ENCODE peak calls at places on chromosomes 1 and 21, in ten cellular contexts. One of them, this sample, is unnamed.
A peak's percentile ranks its signal among the peaks of the same experiment; 100 is the strongest.

GRCh38 chr1:2079396-2080085 is 29.3 kb downstream of the PRKCZ start:
- DNase-seq in astrocyte of the spinal cord: no peak
- DNase-seq in dorsolateral prefrontal cortex: no peak
- DNase-seq in skeletal muscle cell: no peak
- DNase-seq in upper lobe of right lung: no peak
- DNase-seq in cardiac fibroblast: no peak
- DNase-seq in A549: no peak
- DNase-seq in mucosa of descending colon: no peak
- DNase-seq in endothelial cell of umbilical vein: no peak
- DNase-seq in CD4-positive, alpha-beta memory T cell: no peak
- DNase-seq in this sample: no peak

GRCh38 chr1:228377664-228378452 is 28.8 kb downstream of the TRIM11 start:
- DNase-seq in endothelial cell of umbilical vein: no peak
- DNase-seq in skeletal muscle cell: no peak
- DNase-seq in A549: no peak
- DNase-seq in cardiac fibroblast: no peak
- DNase-seq in upper lobe of right lung: peak; percentile 72
- DNase-seq in astrocyte of the spinal cord: no peak
- DNase-seq in mucosa of descending colon: peak; percentile 46
- DNase-seq in CD4-positive, alpha-beta memory T cell: peak; percentile 10
- DNase-seq in dorsolateral prefrontal cortex: no peak
- DNase-seq in this sample: no peak

GRCh38 chr1:27607239-27607804 is 3.4 kb upstream of the AHDC1 start:
- DNase-seq in skeletal muscle cell: no peak
- DNase-seq in cardiac fibroblast: no peak
- DNase-seq in upper lobe of right lung: no peak
- DNase-seq in CD4-positive, alpha-beta memory T cell: no peak
- DNase-seq in A549: no peak
- DNase-seq in dorsolateral prefrontal cortex: no peak
- DNase-seq in mucosa of descending colon: no peak
- DNase-seq in endothelial cell of umbilical vein: no peak
- DNase-seq in astrocyte of the spinal cord: peak; percentile 61
- DNase-seq in this sample: no peak

GRCh38 chr1:201739492-201740085 is 89.4 kb upstream of the IPO9 start:
- DNase-seq in astrocyte of the spinal cord: no peak
- DNase-seq in cardiac fibroblast: peak; percentile 58
- DNase-seq in upper lobe of right lung: peak; percentile 76
- DNase-seq in dorsolateral prefrontal cortex: no peak
- DNase-seq in endothelial cell of umbilical vein: peak; percentile 61
- DNase-seq in mucosa of descending colon: peak; percentile 78
- DNase-seq in A549: no peak
- DNase-seq in skeletal muscle cell: no peak
- DNase-seq in CD4-positive, alpha-beta memory T cell: peak; percentile 61
- DNase-seq in this sample: no peak

GRCh38 chr1:36151845-36152203 is 2.5 kb upstream of the TRAPPC3 start:
- DNase-seq in upper lobe of right lung: no peak
- DNase-seq in mucosa of descending colon: no peak
- DNase-seq in endothelial cell of umbilical vein: no peak
- DNase-seq in cardiac fibroblast: peak; percentile 36
- DNase-seq in skeletal muscle cell: no peak
- DNase-seq in CD4-positive, alpha-beta memory T cell: peak; percentile 58
- DNase-seq in astrocyte of the spinal cord: no peak
- DNase-seq in dorsolateral prefrontal cortex: no peak
- DNase-seq in A549: no peak
- DNase-seq in this sample: no peak

GRCh38 chr1:65958561-65959350 is 166.1 kb downstream of the PDE4B start:
- DNase-seq in skeletal muscle cell: no peak
- DNase-seq in upper lobe of right lung: peak; percentile 59
- DNase-seq in mucosa of descending colon: no peak
- DNase-seq in dorsolateral prefrontal cortex: no peak
- DNase-seq in A549: peak; percentile 65
- DNase-seq in endothelial cell of umbilical vein: peak; percentile 73
- DNase-seq in CD4-positive, alpha-beta memory T cell: peak; percentile 63
- DNase-seq in cardiac fibroblast: peak; percentile 72
- DNase-seq in astrocyte of the spinal cord: peak; percentile 68
- DNase-seq in this sample: peak; percentile 8

GRCh38 chr1:162765788-162766187 is 24.7 kb upstream of the HSD17B7 start:
- DNase-seq in CD4-positive, alpha-beta memory T cell: no peak
- DNase-seq in endothelial cell of umbilical vein: no peak
- DNase-seq in upper lobe of right lung: no peak
- DNase-seq in cardiac fibroblast: no peak
- DNase-seq in A549: no peak
- DNase-seq in astrocyte of the spinal cord: no peak
- DNase-seq in mucosa of descending colon: no peak
- DNase-seq in skeletal muscle cell: no peak
- DNase-seq in dorsolateral prefrontal cortex: no peak
- DNase-seq in this sample: no peak

GRCh38 chr21:32257952-32258785 is 20.7 kb downstream of the MIS18A start:
- DNase-seq in upper lobe of right lung: no peak
- DNase-seq in astrocyte of the spinal cord: peak; percentile 82
- DNase-seq in mucosa of descending colon: peak; percentile 72
- DNase-seq in dorsolateral prefrontal cortex: peak; percentile 51
- DNase-seq in endothelial cell of umbilical vein: peak; percentile 80
- DNase-seq in cardiac fibroblast: peak; percentile 88
- DNase-seq in skeletal muscle cell: peak; percentile 36
- DNase-seq in CD4-positive, alpha-beta memory T cell: peak; percentile 16
- DNase-seq in A549: peak; percentile 70
- DNase-seq in this sample: no peak

GRCh38 chr1:222454782-222455181 is 93.1 kb downstream of the HHIPL2 start:
- DNase-seq in skeletal muscle cell: no peak
- DNase-seq in astrocyte of the spinal cord: no peak
- DNase-seq in CD4-positive, alpha-beta memory T cell: no peak
- DNase-seq in dorsolateral prefrontal cortex: no peak
- DNase-seq in cardiac fibroblast: no peak
- DNase-seq in mucosa of descending colon: no peak
- DNase-seq in A549: no peak
- DNase-seq in upper lobe of right lung: no peak
- DNase-seq in endothelial cell of umbilical vein: no peak
- DNase-seq in this sample: no peak

GRCh38 chr1:211944733-211945500 is 90.4 kb downstream of the INTS7 start:
- DNase-seq in skeletal muscle cell: no peak
- DNase-seq in upper lobe of right lung: no peak
- DNase-seq in mucosa of descending colon: peak; percentile 68
- DNase-seq in cardiac fibroblast: peak; percentile 33
- DNase-seq in astrocyte of the spinal cord: peak; percentile 48
- DNase-seq in endothelial cell of umbilical vein: no peak
- DNase-seq in dorsolateral prefrontal cortex: no peak
- DNase-seq in A549: peak; percentile 93
- DNase-seq in CD4-positive, alpha-beta memory T cell: no peak
- DNase-seq in this sample: no peak

GRCh38 chr1:32933742-32934322 is 30.8 kb downstream of the RNF19B start:
- DNase-seq in upper lobe of right lung: no peak
- DNase-seq in CD4-positive, alpha-beta memory T cell: no peak
- DNase-seq in astrocyte of the spinal cord: peak; percentile 31
- DNase-seq in mucosa of descending colon: no peak
- DNase-seq in dorsolateral prefrontal cortex: no peak
- DNase-seq in skeletal muscle cell: no peak
- DNase-seq in cardiac fibroblast: peak; percentile 26
- DNase-seq in A549: peak; percentile 84
- DNase-seq in endothelial cell of umbilical vein: peak; percentile 95
- DNase-seq in this sample: no peak

GRCh38 chr1:209756608-209757445 is 974 bp downstream of the TRAF3IP3 start:
- DNase-seq in cardiac fibroblast: no peak
- DNase-seq in CD4-positive, alpha-beta memory T cell: peak; percentile 49
- DNase-seq in astrocyte of the spinal cord: no peak
- DNase-seq in A549: no peak
- DNase-seq in skeletal muscle cell: no peak
- DNase-seq in endothelial cell of umbilical vein: no peak
- DNase-seq in mucosa of descending colon: peak; percentile 26
- DNase-seq in dorsolateral prefrontal cortex: no peak
- DNase-seq in upper lobe of right lung: no peak
- DNase-seq in this sample: peak; percentile 54

GRCh38 chr21:36705679-36706481 is 7.0 kb downstream of the SIM2 start:
- DNase-seq in cardiac fibroblast: no peak
- DNase-seq in mucosa of descending colon: no peak
- DNase-seq in endothelial cell of umbilical vein: no peak
- DNase-seq in skeletal muscle cell: no peak
- DNase-seq in CD4-positive, alpha-beta memory T cell: no peak
- DNase-seq in dorsolateral prefrontal cortex: no peak
- DNase-seq in upper lobe of right lung: no peak
- DNase-seq in A549: no peak
- DNase-seq in astrocyte of the spinal cord: no peak
- DNase-seq in this sample: no peak

GRCh38 chr1:27527857-27528700 is 38.1 kb upstream of the WASF2 start:
- DNase-seq in cardiac fibroblast: no peak
- DNase-seq in CD4-positive, alpha-beta memory T cell: peak; percentile 65
- DNase-seq in A549: no peak
- DNase-seq in upper lobe of right lung: peak; percentile 86
- DNase-seq in dorsolateral prefrontal cortex: no peak
- DNase-seq in skeletal muscle cell: no peak
- DNase-seq in astrocyte of the spinal cord: no peak
- DNase-seq in endothelial cell of umbilical vein: peak; percentile 22
- DNase-seq in mucosa of descending colon: peak; percentile 88
- DNase-seq in this sample: no peak

GRCh38 chr1:192974701-192975100 is 84.5 kb downstream of the UCHL5 start:
- DNase-seq in A549: no peak
- DNase-seq in endothelial cell of umbilical vein: no peak
- DNase-seq in astrocyte of the spinal cord: no peak
- DNase-seq in dorsolateral prefrontal cortex: no peak
- DNase-seq in mucosa of descending colon: no peak
- DNase-seq in skeletal muscle cell: no peak
- DNase-seq in CD4-positive, alpha-beta memory T cell: no peak
- DNase-seq in cardiac fibroblast: peak; percentile 36
- DNase-seq in upper lobe of right lung: no peak
- DNase-seq in this sample: no peak

DNA sequence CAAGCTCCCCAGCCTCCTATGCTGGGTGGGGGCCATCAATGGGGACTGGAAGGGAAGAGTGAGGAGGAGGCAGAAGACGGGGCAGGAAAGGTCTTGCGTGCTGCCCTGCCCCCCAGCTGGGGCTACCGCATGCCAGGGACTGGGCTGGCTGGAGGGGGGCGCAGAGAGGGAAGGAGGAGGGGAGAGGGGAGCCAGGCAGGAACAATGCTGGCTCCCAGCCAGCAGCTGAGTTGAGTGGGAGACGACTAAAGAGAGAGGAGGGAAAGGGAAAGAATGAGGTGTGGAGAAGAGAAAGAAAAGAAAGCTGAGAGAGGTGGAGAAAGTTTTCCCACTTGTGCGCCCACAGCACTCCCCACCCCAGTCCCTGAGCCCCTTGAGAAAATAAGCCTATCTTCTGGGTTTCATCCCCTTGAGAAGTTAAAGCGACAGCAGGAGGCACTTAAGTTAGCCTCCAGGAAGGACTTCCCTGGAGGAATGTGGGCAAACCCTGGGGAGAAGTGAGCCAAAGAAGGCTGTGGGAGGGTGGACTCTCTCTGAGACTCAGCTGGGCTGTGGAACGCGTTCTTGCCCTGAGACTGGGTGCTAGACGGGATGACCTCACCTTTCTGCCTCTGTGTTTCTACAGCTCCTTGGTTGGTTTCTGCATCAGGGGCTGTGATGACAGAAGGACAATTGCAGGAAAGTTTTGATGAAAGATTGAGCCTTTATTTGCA is 12.9 kb upstream of the NES start:
- DNase-seq in upper lobe of right lung: no peak
- DNase-seq in dorsolateral prefrontal cortex: no peak
- DNase-seq in mucosa of descending colon: no peak
- DNase-seq in CD4-positive, alpha-beta memory T cell: no peak
- DNase-seq in astrocyte of the spinal cord: no peak
- DNase-seq in A549: no peak
- DNase-seq in endothelial cell of umbilical vein: peak; percentile 58
- DNase-seq in skeletal muscle cell: no peak
- DNase-seq in cardiac fibroblast: peak; percentile 53
- DNase-seq in this sample: no peak
- H3K4me3 ChIP-seq in upper lobe of right lung: no peak overlapping the region
- H3K4me3 ChIP-seq in dorsolateral prefrontal cortex: peak overlapping the region; percentile 36
- H3K4me3 ChIP-seq in mucosa of descending colon: no peak overlapping the region
- H3K4me3 ChIP-seq in CD4-positive, alpha-beta memory T cell: no peak overlapping the region
- H3K4me3 ChIP-seq in astrocyte of the spinal cord: peak overlapping the region; percentile 10
- H3K4me3 ChIP-seq in A549: no peak overlapping the region
- H3K4me3 ChIP-seq in endothelial cell of umbilical vein: no peak overlapping the region
- H3K4me3 ChIP-seq in skeletal muscle cell: peak overlapping the region; percentile 6
- H3K4me3 ChIP-seq in cardiac fibroblast: peak overlapping the region; percentile 21
- H3K4me3 ChIP-seq in this sample: no peak overlapping the region

GRCh38 chr1:116770625-116771024 is 16.4 kb downstream of the CD2 start:
- DNase-seq in endothelial cell of umbilical vein: no peak
- DNase-seq in upper lobe of right lung: no peak
- DNase-seq in CD4-positive, alpha-beta memory T cell: no peak
- DNase-seq in mucosa of descending colon: no peak
- DNase-seq in dorsolateral prefrontal cortex: no peak
- DNase-seq in A549: no peak
- DNase-seq in cardiac fibroblast: no peak
- DNase-seq in astrocyte of the spinal cord: no peak
- DNase-seq in skeletal muscle cell: no peak
- DNase-seq in this sample: no peak
- H3K4me3 ChIP-seq in endothelial cell of umbilical vein: no peak overlapping the region
- H3K4me3 ChIP-seq in upper lobe of right lung: no peak overlapping the region
- H3K4me3 ChIP-seq in CD4-positive, alpha-beta memory T cell: peak overlapping the region; percentile 11
- H3K4me3 ChIP-seq in mucosa of descending colon: no peak overlapping the region
- H3K4me3 ChIP-seq in dorsolateral prefrontal cortex: no peak overlapping the region
- H3K4me3 ChIP-seq in A549: no peak overlapping the region
- H3K4me3 ChIP-seq in cardiac fibroblast: no peak overlapping the region
- H3K4me3 ChIP-seq in astrocyte of the spinal cord: no peak overlapping the region
- H3K4me3 ChIP-seq in skeletal muscle cell: no peak overlapping the region
- H3K4me3 ChIP-seq in this sample: no peak overlapping the region

DNA sequence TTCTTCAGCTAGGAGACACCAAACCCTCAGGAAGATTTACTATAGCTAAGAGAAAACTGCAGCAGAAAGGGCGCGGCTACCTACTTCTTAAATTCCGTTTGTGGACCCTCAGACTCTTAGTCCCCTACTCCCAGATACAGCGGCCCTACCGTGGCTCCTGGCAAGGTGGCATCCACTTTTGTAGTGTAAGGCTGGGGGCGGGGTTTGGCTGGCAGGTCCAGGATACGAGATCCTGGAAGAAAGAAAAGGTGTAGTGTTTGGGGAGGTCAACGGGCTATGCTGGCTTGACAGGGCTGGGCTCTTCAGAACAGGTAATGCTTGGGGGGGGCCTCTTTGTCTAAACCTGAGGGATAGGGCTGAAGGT is 280 bp downstream of the CREB3L4 start:
- DNase-seq in A549: no peak
- DNase-seq in upper lobe of right lung: peak; percentile 82
- DNase-seq in skeletal muscle cell: no peak
- DNase-seq in endothelial cell of umbilical vein: no peak
- DNase-seq in CD4-positive, alpha-beta memory T cell: no peak
- DNase-seq in mucosa of descending colon: peak; percentile 83
- DNase-seq in cardiac fibroblast: no peak
- DNase-seq in astrocyte of the spinal cord: no peak
- DNase-seq in dorsolateral prefrontal cortex: no peak
- DNase-seq in this sample: no peak
- H3K4me3 ChIP-seq in A549: peak overlapping the region; percentile 64
- H3K4me3 ChIP-seq in upper lobe of right lung: peak overlapping the region; percentile 75
- H3K4me3 ChIP-seq in skeletal muscle cell: peak overlapping the region; percentile 63
- H3K4me3 ChIP-seq in endothelial cell of umbilical vein: peak overlapping the region; percentile 68
- H3K4me3 ChIP-seq in CD4-positive, alpha-beta memory T cell: peak overlapping the region; percentile 66
- H3K4me3 ChIP-seq in mucosa of descending colon: peak overlapping the region; percentile 36
- H3K4me3 ChIP-seq in cardiac fibroblast: peak overlapping the region; percentile 64
- H3K4me3 ChIP-seq in astrocyte of the spinal cord: peak overlapping the region; percentile 64
- H3K4me3 ChIP-seq in dorsolateral prefrontal cortex: peak overlapping the region; percentile 74
- H3K4me3 ChIP-seq in this sample: peak overlapping the region; percentile 71

DNA sequence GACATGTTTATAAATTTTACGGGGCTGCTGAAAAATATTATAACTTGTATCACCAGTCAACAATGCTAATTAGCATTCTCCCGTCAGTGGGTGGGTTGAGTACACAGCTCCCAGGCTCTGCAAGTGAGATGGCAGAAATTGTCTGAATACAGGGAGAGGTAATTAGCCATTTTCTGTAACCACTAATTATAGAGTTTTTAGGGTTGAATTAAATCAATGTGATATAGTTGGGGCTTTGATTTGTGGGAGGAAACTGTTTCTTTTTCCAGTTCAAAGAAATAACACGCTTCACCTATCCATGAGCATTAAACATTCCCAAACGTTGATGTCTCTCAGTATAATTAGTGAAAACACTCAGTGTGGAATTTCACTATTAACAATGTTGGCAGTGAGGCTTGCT is 1.4 kb downstream of the VANGL1 start:
- DNase-seq in skeletal muscle cell: no peak
- DNase-seq in astrocyte of the spinal cord: no peak
- DNase-seq in CD4-positive, alpha-beta memory T cell: no peak
- DNase-seq in mucosa of descending colon: no peak
- DNase-seq in upper lobe of right lung: no peak
- DNase-seq in cardiac fibroblast: no peak
- DNase-seq in endothelial cell of umbilical vein: no peak
- DNase-seq in A549: no peak
- DNase-seq in dorsolateral prefrontal cortex: no peak
- DNase-seq in this sample: no peak
- H3K4me3 ChIP-seq in skeletal muscle cell: peak overlapping the region; percentile 90
- H3K4me3 ChIP-seq in astrocyte of the spinal cord: peak overlapping the region; percentile 77
- H3K4me3 ChIP-seq in CD4-positive, alpha-beta memory T cell: peak overlapping the region; percentile 57
- H3K4me3 ChIP-seq in mucosa of descending colon: no peak overlapping the region
- H3K4me3 ChIP-seq in upper lobe of right lung: peak overlapping the region; percentile 82
- H3K4me3 ChIP-seq in cardiac fibroblast: no peak overlapping the region
- H3K4me3 ChIP-seq in endothelial cell of umbilical vein: peak overlapping the region; percentile 71
- H3K4me3 ChIP-seq in A549: peak overlapping the region; percentile 96
- H3K4me3 ChIP-seq in dorsolateral prefrontal cortex: peak overlapping the region; percentile 62
- H3K4me3 ChIP-seq in this sample: peak overlapping the region; percentile 92